ENCODE peak calls at places on chromosomes 7 and 10, in ten cellular contexts. One of them, this sample, is unnamed.

GRCh38 chr10:2137549-2138174 is 400.3 kb upstream of the ADARB2 start:
- DNase-seq in testis: peak
- DNase-seq in prostate gland: no peak
- DNase-seq in RWPE1: peak
- DNase-seq in coronary artery: no peak
- DNase-seq in cardiac muscle cell: peak
- DNase-seq in heart left ventricle: no peak
- DNase-seq in uterus: no peak
- DNase-seq in H1: peak
- DNase-seq in gastrocnemius medialis: no peak
- DNase-seq in this sample: no peak

GRCh38 chr7:99372275-99373085 is 2.0 kb upstream of the ARPC1B start:
- DNase-seq in RWPE1: no peak
- DNase-seq in testis: peak
- DNase-seq in H1: no peak
- DNase-seq in coronary artery: no peak
- DNase-seq in heart left ventricle: peak
- DNase-seq in uterus: no peak
- DNase-seq in cardiac muscle cell: peak
- DNase-seq in gastrocnemius medialis: no peak
- DNase-seq in prostate gland: no peak
- DNase-seq in this sample: no peak

GRCh38 chr10:132591166-132591971 is 53.8 kb downstream of the INPP5A start:
- DNase-seq in coronary artery: peak
- DNase-seq in heart left ventricle: peak
- DNase-seq in RWPE1: peak
- DNase-seq in cardiac muscle cell: no peak
- DNase-seq in gastrocnemius medialis: peak
- DNase-seq in prostate gland: peak
- DNase-seq in testis: no peak
- DNase-seq in uterus: no peak
- DNase-seq in H1: no peak
- DNase-seq in this sample: peak

GRCh38 chr7:106358103-106358663 is 73.4 kb upstream of the NAMPT start:
- DNase-seq in H1: no peak
- DNase-seq in RWPE1: no peak
- DNase-seq in cardiac muscle cell: no peak
- DNase-seq in gastrocnemius medialis: no peak
- DNase-seq in testis: no peak
- DNase-seq in uterus: no peak
- DNase-seq in heart left ventricle: no peak
- DNase-seq in prostate gland: no peak
- DNase-seq in coronary artery: no peak
- DNase-seq in this sample: no peak

GRCh38 chr7:100544949-100545635 is 6.1 kb downstream of the AGFG2 start:
- DNase-seq in prostate gland: peak
- DNase-seq in coronary artery: no peak
- DNase-seq in uterus: no peak
- DNase-seq in gastrocnemius medialis: no peak
- DNase-seq in cardiac muscle cell: peak
- DNase-seq in RWPE1: no peak
- DNase-seq in H1: no peak
- DNase-seq in heart left ventricle: no peak
- DNase-seq in testis: no peak
- DNase-seq in this sample: no peak

GRCh38 chr7:104240400-104240799 is 32.6 kb upstream of the ORC5 start:
- DNase-seq in gastrocnemius medialis: no peak
- DNase-seq in uterus: no peak
- DNase-seq in coronary artery: no peak
- DNase-seq in cardiac muscle cell: no peak
- DNase-seq in prostate gland: no peak
- DNase-seq in heart left ventricle: no peak
- DNase-seq in H1: no peak
- DNase-seq in testis: peak
- DNase-seq in RWPE1: no peak
- DNase-seq in this sample: no peak

GRCh38 chr10:74081192-74081803 is 69.3 kb downstream of the AP3M1 start:
- DNase-seq in prostate gland: peak
- DNase-seq in gastrocnemius medialis: peak
- DNase-seq in uterus: peak
- DNase-seq in cardiac muscle cell: peak
- DNase-seq in testis: peak
- DNase-seq in heart left ventricle: no peak
- DNase-seq in RWPE1: peak
- DNase-seq in coronary artery: no peak
- DNase-seq in H1: no peak
- DNase-seq in this sample: no peak

GRCh38 chr10:6320320-6321010 is 117.7 kb downstream of the PFKFB3 start:
- DNase-seq in prostate gland: no peak
- DNase-seq in coronary artery: no peak
- DNase-seq in cardiac muscle cell: no peak
- DNase-seq in RWPE1: no peak
- DNase-seq in H1: no peak
- DNase-seq in gastrocnemius medialis: no peak
- DNase-seq in uterus: no peak
- DNase-seq in heart left ventricle: no peak
- DNase-seq in testis: no peak
- DNase-seq in this sample: no peak

GRCh38 chr7:42677751-42678231 is 234.1 kb downstream of the C7orf25 start:
- DNase-seq in prostate gland: peak
- DNase-seq in RWPE1: peak
- DNase-seq in coronary artery: no peak
- DNase-seq in heart left ventricle: peak
- DNase-seq in testis: no peak
- DNase-seq in cardiac muscle cell: no peak
- DNase-seq in H1: no peak
- DNase-seq in gastrocnemius medialis: peak
- DNase-seq in uterus: peak
- DNase-seq in this sample: no peak

GRCh38 chr7:138837627-138838026 is 39.6 kb upstream of the ATP6V0A4 start:
- DNase-seq in H1: no peak
- DNase-seq in prostate gland: no peak
- DNase-seq in uterus: peak
- DNase-seq in heart left ventricle: peak
- DNase-seq in RWPE1: no peak
- DNase-seq in coronary artery: no peak
- DNase-seq in cardiac muscle cell: no peak
- DNase-seq in gastrocnemius medialis: no peak
- DNase-seq in testis: no peak
- DNase-seq in this sample: no peak

GRCh38 chr7:45451636-45452035 is 122.5 kb upstream of the ADCY1 start:
- DNase-seq in testis: no peak
- DNase-seq in prostate gland: no peak
- DNase-seq in gastrocnemius medialis: no peak
- DNase-seq in cardiac muscle cell: no peak
- DNase-seq in RWPE1: peak
- DNase-seq in coronary artery: no peak
- DNase-seq in uterus: no peak
- DNase-seq in heart left ventricle: no peak
- DNase-seq in H1: no peak
- DNase-seq in this sample: no peak

GRCh38 chr10:48470115-48470892 is 134.6 kb downstream of the ARHGAP22 start:
- DNase-seq in testis: no peak
- DNase-seq in coronary artery: no peak
- DNase-seq in uterus: no peak
- DNase-seq in RWPE1: no peak
- DNase-seq in cardiac muscle cell: peak
- DNase-seq in gastrocnemius medialis: no peak
- DNase-seq in H1: peak
- DNase-seq in prostate gland: no peak
- DNase-seq in heart left ventricle: no peak
- DNase-seq in this sample: no peak

GRCh38 chr7:81492240-81492639 is 277.6 kb downstream of the HGF start:
- DNase-seq in cardiac muscle cell: no peak
- DNase-seq in testis: no peak
- DNase-seq in coronary artery: no peak
- DNase-seq in H1: no peak
- DNase-seq in heart left ventricle: no peak
- DNase-seq in RWPE1: no peak
- DNase-seq in gastrocnemius medialis: no peak
- DNase-seq in uterus: no peak
- DNase-seq in prostate gland: no peak
- DNase-seq in this sample: no peak

GRCh38 chr7:119196183-119196582 is 971.7 kb downstream of the ANKRD7 start:
- DNase-seq in RWPE1: no peak
- DNase-seq in coronary artery: no peak
- DNase-seq in heart left ventricle: no peak
- DNase-seq in cardiac muscle cell: peak
- DNase-seq in H1: no peak
- DNase-seq in testis: no peak
- DNase-seq in gastrocnemius medialis: no peak
- DNase-seq in prostate gland: no peak
- DNase-seq in uterus: no peak
- DNase-seq in this sample: no peak
- H3K27ac ChIP-seq in RWPE1: no peak
- H3K27ac ChIP-seq in coronary artery: no peak
- H3K27ac ChIP-seq in heart left ventricle: no peak
- H3K27ac ChIP-seq in cardiac muscle cell: peak
- H3K27ac ChIP-seq in H1: no peak
- H3K27ac ChIP-seq in testis: no peak
- H3K27ac ChIP-seq in gastrocnemius medialis: no peak
- H3K27ac ChIP-seq in prostate gland: no peak
- H3K27ac ChIP-seq in uterus: no peak
- H3K27ac ChIP-seq in this sample: no peak

GRCh38 chr10:88066876-88067275 is 203.5 kb downstream of the PTEN start:
- DNase-seq in testis: no peak
- DNase-seq in cardiac muscle cell: no peak
- DNase-seq in gastrocnemius medialis: no peak
- DNase-seq in heart left ventricle: no peak
- DNase-seq in prostate gland: no peak
- DNase-seq in coronary artery: no peak
- DNase-seq in uterus: no peak
- DNase-seq in H1: no peak
- DNase-seq in RWPE1: no peak
- DNase-seq in this sample: no peak
- H3K27ac ChIP-seq in testis: no peak
- H3K27ac ChIP-seq in cardiac muscle cell: no peak
- H3K27ac ChIP-seq in gastrocnemius medialis: peak
- H3K27ac ChIP-seq in heart left ventricle: no peak
- H3K27ac ChIP-seq in prostate gland: no peak
- H3K27ac ChIP-seq in coronary artery: peak
- H3K27ac ChIP-seq in uterus: no peak
- H3K27ac ChIP-seq in H1: no peak
- H3K27ac ChIP-seq in RWPE1: no peak
- H3K27ac ChIP-seq in this sample: no peak

GRCh38 chr10:3887404-3887803 is 102.4 kb upstream of the KLF6 start:
- DNase-seq in coronary artery: no peak
- DNase-seq in gastrocnemius medialis: no peak
- DNase-seq in H1: no peak
- DNase-seq in prostate gland: no peak
- DNase-seq in heart left ventricle: no peak
- DNase-seq in uterus: peak
- DNase-seq in testis: no peak
- DNase-seq in RWPE1: no peak
- DNase-seq in cardiac muscle cell: no peak
- DNase-seq in this sample: no peak

GRCh38 chr10:3886666-3887251 is 101.8 kb upstream of the KLF6 start:
- DNase-seq in RWPE1: peak
- DNase-seq in coronary artery: no peak
- DNase-seq in heart left ventricle: peak
- DNase-seq in prostate gland: no peak
- DNase-seq in testis: peak
- DNase-seq in uterus: peak
- DNase-seq in gastrocnemius medialis: peak
- DNase-seq in cardiac muscle cell: no peak
- DNase-seq in H1: no peak
- DNase-seq in this sample: peak

GRCh38 chr10:3889961-3890522 is 105.0 kb upstream of the KLF6 start:
- DNase-seq in uterus: no peak
- DNase-seq in coronary artery: no peak
- DNase-seq in RWPE1: no peak
- DNase-seq in cardiac muscle cell: no peak
- DNase-seq in prostate gland: no peak
- DNase-seq in testis: no peak
- DNase-seq in H1: no peak
- DNase-seq in heart left ventricle: no peak
- DNase-seq in gastrocnemius medialis: no peak
- DNase-seq in this sample: no peak

GRCh38 chr10:3886191-3886590 is 101.2 kb upstream of the KLF6 start:
- DNase-seq in prostate gland: no peak
- DNase-seq in coronary artery: no peak
- DNase-seq in H1: peak
- DNase-seq in uterus: peak
- DNase-seq in gastrocnemius medialis: no peak
- DNase-seq in cardiac muscle cell: peak
- DNase-seq in RWPE1: no peak
- DNase-seq in testis: peak
- DNase-seq in heart left ventricle: peak
- DNase-seq in this sample: no peak

DNA sequence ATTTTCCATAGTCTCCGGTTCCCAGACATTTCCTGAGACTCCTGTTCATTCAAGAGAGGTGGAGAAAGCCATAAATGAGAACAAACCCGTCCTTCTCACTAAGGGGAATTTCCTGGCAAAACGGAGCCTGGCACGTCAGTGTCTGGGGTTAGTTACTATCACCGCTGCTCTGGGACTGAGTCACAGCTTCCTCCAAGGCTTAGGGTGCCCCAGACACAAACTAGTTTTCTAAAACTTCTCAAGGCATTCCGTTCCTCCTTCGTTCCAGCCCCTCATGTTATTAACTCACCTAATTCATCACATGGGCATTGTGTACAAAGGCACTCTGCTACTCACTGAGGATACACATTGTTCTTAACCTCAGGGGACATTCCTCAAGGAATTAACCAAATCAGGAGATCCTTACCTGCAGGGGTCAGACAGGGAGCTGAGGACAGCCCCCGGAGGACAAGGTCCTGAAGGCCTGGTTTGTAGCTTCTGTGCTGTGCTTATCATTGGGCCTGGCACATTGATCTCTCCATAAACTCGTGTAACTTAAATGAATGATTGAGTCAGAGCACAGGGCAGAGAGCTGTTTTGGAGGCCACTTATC is 103.0 kb upstream of the KLF6 start:
- DNase-seq in H1: no peak
- DNase-seq in cardiac muscle cell: no peak
- DNase-seq in testis: peak
- DNase-seq in coronary artery: no peak
- DNase-seq in uterus: peak
- DNase-seq in heart left ventricle: peak
- DNase-seq in prostate gland: peak
- DNase-seq in gastrocnemius medialis: peak
- DNase-seq in RWPE1: peak
- DNase-seq in this sample: no peak
- H3K27ac ChIP-seq in H1: peak
- H3K27ac ChIP-seq in cardiac muscle cell: no peak
- H3K27ac ChIP-seq in testis: no peak
- H3K27ac ChIP-seq in coronary artery: peak
- H3K27ac ChIP-seq in uterus: peak
- H3K27ac ChIP-seq in heart left ventricle: peak
- H3K27ac ChIP-seq in prostate gland: peak
- H3K27ac ChIP-seq in gastrocnemius medialis: peak
- H3K27ac ChIP-seq in RWPE1: peak
- H3K27ac ChIP-seq in this sample: peak

DNA sequence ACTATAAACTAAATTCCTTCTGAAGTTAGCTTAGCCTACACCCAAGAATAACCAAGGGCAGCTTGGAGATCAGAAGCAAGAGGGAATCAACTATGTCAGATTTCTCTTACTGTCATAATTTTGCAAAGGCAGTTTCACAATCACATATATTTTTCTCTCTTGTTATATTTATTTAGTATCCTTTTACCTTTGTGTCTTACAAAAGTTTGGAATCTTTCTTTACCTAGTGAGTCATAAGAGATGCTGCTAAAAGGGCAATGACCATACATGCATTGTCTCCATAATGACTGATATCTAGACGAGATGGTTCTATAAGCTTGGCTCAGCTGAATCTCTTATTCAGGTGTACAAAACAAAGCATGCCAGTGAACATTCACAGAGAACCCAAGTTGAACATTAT is 61.1 kb downstream of the PPP1R17 start:
- DNase-seq in cardiac muscle cell: no peak
- DNase-seq in uterus: no peak
- DNase-seq in RWPE1: peak
- DNase-seq in prostate gland: no peak
- DNase-seq in heart left ventricle: no peak
- DNase-seq in gastrocnemius medialis: no peak
- DNase-seq in coronary artery: no peak
- DNase-seq in testis: no peak
- DNase-seq in H1: no peak
- DNase-seq in this sample: no peak
- H3K27ac ChIP-seq in cardiac muscle cell: no peak
- H3K27ac ChIP-seq in uterus: no peak
- H3K27ac ChIP-seq in RWPE1: no peak
- H3K27ac ChIP-seq in prostate gland: no peak
- H3K27ac ChIP-seq in heart left ventricle: no peak
- H3K27ac ChIP-seq in gastrocnemius medialis: no peak
- H3K27ac ChIP-seq in coronary artery: no peak
- H3K27ac ChIP-seq in testis: no peak
- H3K27ac ChIP-seq in H1: no peak
- H3K27ac ChIP-seq in this sample: no peak